ENCODE peak calls at places on chromosome 21, in five cellular contexts. One of them, this sample, is unnamed.

GRCh38 chr21:41898998-41899397 is 19.9 kb upstream of the PRDM15 start:
- DNase-seq in fibroblast of lung: no peak
- DNase-seq in adrenal gland: no peak
- DNase-seq in mammary epithelial cell: no peak
- DNase-seq in colonic mucosa: no peak
- DNase-seq in this sample: no peak

GRCh38 chr21:41217656-41218380 is 49.9 kb downstream of the BACE2 start:
- DNase-seq in fibroblast of lung: peak; percentile 87
- DNase-seq in adrenal gland: no peak
- DNase-seq in mammary epithelial cell: peak; percentile 67
- DNase-seq in colonic mucosa: peak; percentile 79
- DNase-seq in this sample: no peak

GRCh38 chr21:31482460-31482859 is 138.4 kb upstream of the TIAM1 start:
- DNase-seq in fibroblast of lung: no peak
- DNase-seq in adrenal gland: no peak
- DNase-seq in mammary epithelial cell: no peak
- DNase-seq in colonic mucosa: no peak
- DNase-seq in this sample: no peak

GRCh38 chr21:28615276-28615675 is 377.4 kb downstream of the LTN1 start:
- DNase-seq in fibroblast of lung: peak; percentile 91
- DNase-seq in adrenal gland: no peak
- DNase-seq in mammary epithelial cell: no peak
- DNase-seq in colonic mucosa: no peak
- DNase-seq in this sample: no peak

GRCh38 chr21:26032263-26032662 is 138.3 kb downstream of the APP start:
- DNase-seq in fibroblast of lung: peak; percentile 6
- DNase-seq in adrenal gland: no peak
- DNase-seq in mammary epithelial cell: no peak
- DNase-seq in colonic mucosa: no peak
- DNase-seq in this sample: no peak

GRCh38 chr21:29753216-29753615 is 186.6 kb downstream of the GRIK1 start:
- DNase-seq in fibroblast of lung: no peak
- DNase-seq in adrenal gland: no peak
- DNase-seq in mammary epithelial cell: no peak
- DNase-seq in colonic mucosa: no peak
- DNase-seq in this sample: no peak

GRCh38 chr21:15992171-15992570 is 262.4 kb downstream of the USP25 start:
- DNase-seq in fibroblast of lung: peak; percentile 49
- DNase-seq in adrenal gland: no peak
- DNase-seq in mammary epithelial cell: no peak
- DNase-seq in colonic mucosa: no peak
- DNase-seq in this sample: no peak

GRCh38 chr21:15552914-15553491 is 176.8 kb upstream of the USP25 start:
- DNase-seq in fibroblast of lung: peak; percentile 1
- DNase-seq in adrenal gland: no peak
- DNase-seq in mammary epithelial cell: peak; percentile 38
- DNase-seq in colonic mucosa: no peak
- DNase-seq in this sample: no peak

GRCh38 chr21:27796106-27796505 is 829.2 kb upstream of the ADAMTS5 start:
- DNase-seq in fibroblast of lung: peak; percentile 50
- DNase-seq in adrenal gland: no peak
- DNase-seq in mammary epithelial cell: no peak
- DNase-seq in colonic mucosa: no peak
- DNase-seq in this sample: no peak

GRCh38 chr21:32276671-32277070 is 2.2 kb downstream of the MIS18A start:
- DNase-seq in fibroblast of lung: no peak
- DNase-seq in adrenal gland: no peak
- DNase-seq in mammary epithelial cell: no peak
- DNase-seq in colonic mucosa: no peak
- DNase-seq in this sample: no peak

GRCh38 chr21:33021667-33022066 is 4.1 kb upstream of the OLIG2 start:
- DNase-seq in fibroblast of lung: no peak
- DNase-seq in adrenal gland: no peak
- DNase-seq in mammary epithelial cell: no peak
- DNase-seq in colonic mucosa: no peak
- DNase-seq in this sample: no peak

GRCh38 chr21:39843483-39843882 is 23.8 kb upstream of the PCP4 start:
- DNase-seq in fibroblast of lung: no peak
- DNase-seq in adrenal gland: no peak
- DNase-seq in mammary epithelial cell: no peak
- DNase-seq in colonic mucosa: no peak
- DNase-seq in this sample: no peak

GRCh38 chr21:28633803-28634572 is 358.7 kb downstream of the LTN1 start:
- DNase-seq in fibroblast of lung: peak; percentile 93
- DNase-seq in adrenal gland: no peak
- DNase-seq in mammary epithelial cell: peak; percentile 89
- DNase-seq in colonic mucosa: no peak
- DNase-seq in this sample: peak; percentile 58

GRCh38 chr21:15224346-15225086 is 159.7 kb upstream of the NRIP1 start:
- DNase-seq in fibroblast of lung: peak; percentile 94
- DNase-seq in adrenal gland: no peak
- DNase-seq in mammary epithelial cell: peak; percentile 99
- DNase-seq in colonic mucosa: no peak
- DNase-seq in this sample: no peak

GRCh38 chr21:33117268-33117888 is 47.4 kb downstream of the OLIG1 start:
- DNase-seq in fibroblast of lung: no peak
- DNase-seq in adrenal gland: no peak
- DNase-seq in mammary epithelial cell: no peak
- DNase-seq in colonic mucosa: no peak
- DNase-seq in this sample: no peak

GRCh38 chr21:28944296-28944695 is 48.4 kb downstream of the LTN1 start:
- DNase-seq in fibroblast of lung: peak; percentile 27
- DNase-seq in adrenal gland: peak; percentile 18
- DNase-seq in mammary epithelial cell: no peak
- DNase-seq in colonic mucosa: no peak
- DNase-seq in this sample: no peak

GRCh38 chr21:39885119-39885848 is 18.0 kb downstream of the PCP4 start:
- DNase-seq in fibroblast of lung: peak; percentile 21
- DNase-seq in adrenal gland: no peak
- DNase-seq in mammary epithelial cell: no peak
- DNase-seq in colonic mucosa: no peak
- DNase-seq in this sample: no peak

GRCh38 chr21:32198369-32198768 is 80.5 kb downstream of the MIS18A start:
- DNase-seq in fibroblast of lung: no peak
- DNase-seq in adrenal gland: no peak
- DNase-seq in mammary epithelial cell: no peak
- DNase-seq in colonic mucosa: no peak
- DNase-seq in this sample: no peak

GRCh38 chr21:19198801-19199200 is 795.2 kb upstream of the TMPRSS15 start:
- DNase-seq in fibroblast of lung: no peak
- DNase-seq in adrenal gland: no peak
- DNase-seq in mammary epithelial cell: no peak
- DNase-seq in colonic mucosa: no peak
- DNase-seq in this sample: no peak

GRCh38 chr21:16476056-16476850 is 746.5 kb downstream of the USP25 start:
- DNase-seq in fibroblast of lung: peak; percentile 65
- DNase-seq in adrenal gland: no peak
- DNase-seq in mammary epithelial cell: no peak
- DNase-seq in colonic mucosa: no peak
- DNase-seq in this sample: no peak

GRCh38 chr21:35984654-35985366 is 75.5 kb downstream of the SETD4 start:
- DNase-seq in fibroblast of lung: no peak
- DNase-seq in adrenal gland: no peak
- DNase-seq in mammary epithelial cell: no peak
- DNase-seq in colonic mucosa: no peak
- DNase-seq in this sample: no peak

GRCh38 chr21:25518491-25518911 is 88.8 kb downstream of the MRPL39 start:
- DNase-seq in fibroblast of lung: peak; percentile 11
- DNase-seq in adrenal gland: no peak
- DNase-seq in mammary epithelial cell: peak; percentile 5
- DNase-seq in colonic mucosa: no peak
- DNase-seq in this sample: no peak

GRCh38 chr21:25569084-25569483 is 38.2 kb downstream of the MRPL39 start:
- DNase-seq in fibroblast of lung: no peak
- DNase-seq in adrenal gland: no peak
- DNase-seq in mammary epithelial cell: no peak
- DNase-seq in colonic mucosa: no peak
- DNase-seq in this sample: no peak

GRCh38 chr21:16199539-16199938 is 469.8 kb downstream of the USP25 start:
- DNase-seq in fibroblast of lung: no peak
- DNase-seq in adrenal gland: no peak
- DNase-seq in mammary epithelial cell: no peak
- DNase-seq in colonic mucosa: no peak
- DNase-seq in this sample: no peak

GRCh38 chr21:31354122-31354521 is 10.1 kb upstream of the TIAM1 start:
- DNase-seq in fibroblast of lung: no peak
- DNase-seq in adrenal gland: no peak
- DNase-seq in mammary epithelial cell: peak; percentile 82
- DNase-seq in colonic mucosa: no peak
- DNase-seq in this sample: no peak

GRCh38 chr21:27703806-27704205 is 736.9 kb upstream of the ADAMTS5 start:
- DNase-seq in fibroblast of lung: no peak
- DNase-seq in adrenal gland: no peak
- DNase-seq in mammary epithelial cell: no peak
- DNase-seq in colonic mucosa: no peak
- DNase-seq in this sample: no peak

GRCh38 chr21:25906554-25906953 is 171.8 kb downstream of the GABPA start:
- DNase-seq in fibroblast of lung: no peak
- DNase-seq in adrenal gland: no peak
- DNase-seq in mammary epithelial cell: no peak
- DNase-seq in colonic mucosa: no peak
- DNase-seq in this sample: no peak

GRCh38 chr21:23858878-23859277 is 1748.4 kb downstream of the MRPL39 start:
- DNase-seq in fibroblast of lung: no peak
- DNase-seq in adrenal gland: no peak
- DNase-seq in mammary epithelial cell: no peak
- DNase-seq in colonic mucosa: no peak
- DNase-seq in this sample: no peak

GRCh38 chr21:17679002-17679600 is 66.4 kb upstream of the BTG3 start:
- DNase-seq in fibroblast of lung: peak; percentile 65
- DNase-seq in adrenal gland: no peak
- DNase-seq in mammary epithelial cell: peak; percentile 43
- DNase-seq in colonic mucosa: no peak
- DNase-seq in this sample: no peak

GRCh38 chr21:21373969-21374368 is 375.8 kb downstream of the NCAM2 start:
- DNase-seq in fibroblast of lung: no peak
- DNase-seq in adrenal gland: no peak
- DNase-seq in mammary epithelial cell: no peak
- DNase-seq in colonic mucosa: no peak
- DNase-seq in this sample: no peak
- TF ChIP-seq CTCF in fibroblast of lung: peak; percentile 34
- TF ChIP-seq CTCF in adrenal gland: peak; percentile 10
- TF ChIP-seq CTCF in mammary epithelial cell: no peak
- TF ChIP-seq CTCF in colonic mucosa: no peak
- TF ChIP-seq CTCF in this sample: peak; percentile 16

DNA sequence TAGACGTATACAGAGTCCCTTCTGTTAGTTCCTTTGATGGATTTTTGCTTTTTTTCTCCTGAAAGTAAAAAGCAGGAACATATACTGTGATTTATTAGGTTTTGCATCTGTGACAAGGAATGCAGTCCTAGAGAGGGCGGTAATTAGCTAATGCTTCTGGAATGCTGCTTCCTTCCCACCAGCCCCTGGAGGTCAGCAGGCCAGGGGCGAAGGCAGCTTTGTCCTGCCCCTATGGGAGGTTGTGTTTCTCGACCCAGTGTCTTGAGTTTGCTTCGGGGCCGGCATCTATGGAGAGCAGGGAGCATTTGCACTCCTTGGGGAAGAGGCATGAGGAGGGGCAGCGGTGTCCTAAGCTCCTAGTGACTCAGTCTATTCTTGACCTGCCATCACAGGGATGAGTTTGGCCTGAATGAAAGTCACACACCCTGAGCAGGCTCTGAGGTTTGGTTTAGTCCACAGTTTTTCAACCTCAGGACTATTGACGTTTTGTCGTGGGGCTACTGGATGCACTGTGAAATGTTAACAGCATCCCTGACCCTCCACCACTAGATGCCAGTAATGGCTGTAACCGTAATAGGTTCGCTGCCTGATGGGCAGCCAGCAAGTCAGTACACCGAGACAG is 85.0 kb upstream of the KCNJ15 start:
- DNase-seq in fibroblast of lung: peak; percentile 75
- DNase-seq in adrenal gland: peak; percentile 25
- DNase-seq in mammary epithelial cell: no peak
- DNase-seq in colonic mucosa: no peak
- DNase-seq in this sample: no peak
- H3K4me1 ChIP-seq in fibroblast of lung: peaks cover 19% of the 10 kb centered on the region
- H3K4me1 ChIP-seq in adrenal gland: peaks cover 16% of the 10 kb centered on the region
- H3K4me1 ChIP-seq in mammary epithelial cell: peaks cover 9% of the 10 kb centered on the region
- H3K4me1 ChIP-seq in colonic mucosa: no peaks in the 10 kb centered on the region
- H3K4me1 ChIP-seq in this sample: no peaks in the 10 kb centered on the region

GRCh38 chr21:42921912-42922311 is 3.5 kb downstream of the ERVH48-1 start:
- DNase-seq in fibroblast of lung: no peak
- DNase-seq in adrenal gland: no peak
- DNase-seq in mammary epithelial cell: no peak
- DNase-seq in colonic mucosa: no peak
- DNase-seq in this sample: no peak

GRCh38 chr21:42925114-42925907 is at the start of gene ERVH48-1:
- DNase-seq in fibroblast of lung: no peak
- DNase-seq in adrenal gland: no peak
- DNase-seq in mammary epithelial cell: no peak
- DNase-seq in colonic mucosa: no peak
- DNase-seq in this sample: no peak

GRCh38 chr21:42924433-42924751 is 1.0 kb downstream of the ERVH48-1 start:
- DNase-seq in fibroblast of lung: no peak
- DNase-seq in adrenal gland: no peak
- DNase-seq in mammary epithelial cell: no peak
- DNase-seq in colonic mucosa: no peak
- DNase-seq in this sample: no peak

GRCh38 chr21:42922918-42923317 is 2.5 kb downstream of the ERVH48-1 start:
- DNase-seq in fibroblast of lung: no peak
- DNase-seq in adrenal gland: no peak
- DNase-seq in mammary epithelial cell: no peak
- DNase-seq in colonic mucosa: no peak
- DNase-seq in this sample: no peak

DNA sequence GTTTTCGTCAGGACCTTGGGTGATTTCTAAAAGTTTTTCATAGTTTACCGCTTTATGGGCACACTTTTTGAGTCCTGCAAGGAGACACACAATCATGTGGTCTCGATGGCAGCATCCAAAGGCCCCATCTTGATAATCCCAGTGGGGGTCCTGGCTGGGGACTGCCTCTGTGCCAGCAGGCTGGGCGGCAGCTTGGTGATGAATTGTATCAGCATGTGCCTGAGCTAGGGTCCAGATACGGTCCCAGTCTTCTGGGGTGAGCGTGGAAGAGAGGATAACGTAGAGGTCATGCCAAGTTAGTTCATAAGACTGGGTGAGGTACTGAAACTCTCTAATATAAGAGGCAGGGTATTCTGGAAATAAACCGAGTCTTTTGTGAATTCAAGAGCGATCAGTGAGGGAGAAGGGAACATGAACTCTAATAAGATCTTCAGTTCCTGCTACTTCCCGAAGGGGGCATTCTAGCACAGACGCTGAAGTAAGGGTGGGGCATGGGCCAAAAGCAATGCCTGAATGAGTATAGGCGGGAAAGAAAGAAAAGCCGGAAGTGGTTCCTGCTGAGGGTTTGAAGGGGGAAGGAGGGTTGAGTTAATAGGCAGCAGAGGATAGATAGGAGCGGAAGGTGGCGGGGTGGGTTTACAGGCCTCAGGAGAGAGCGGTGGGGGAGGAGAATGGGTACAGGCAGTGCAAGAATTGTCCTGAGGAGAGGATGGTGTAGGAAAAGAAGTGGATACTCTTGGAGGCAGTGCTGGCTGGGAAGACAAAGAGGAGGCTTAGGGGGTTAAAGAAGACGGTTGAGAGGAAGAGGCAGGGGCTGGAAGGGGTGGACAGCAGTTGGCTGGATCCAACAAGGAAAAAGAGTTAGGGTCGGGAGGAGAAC is 1.6 kb downstream of the ERVH48-1 start:
- DNase-seq in fibroblast of lung: peak; percentile 83
- DNase-seq in adrenal gland: peak; percentile 78
- DNase-seq in mammary epithelial cell: peak; percentile 78
- DNase-seq in colonic mucosa: peak; percentile 87
- DNase-seq in this sample: no peak
- H3K4me3 ChIP-seq in fibroblast of lung: no peak overlapping the region
- H3K4me3 ChIP-seq in adrenal gland: no peak overlapping the region
- H3K4me3 ChIP-seq in mammary epithelial cell: no peak overlapping the region
- H3K4me3 ChIP-seq in colonic mucosa: no peak overlapping the region
- H3K4me3 ChIP-seq in this sample: no peak overlapping the region

GRCh38 chr21:34706337-34706736 is 37.5 kb downstream of the CLIC6 start:
- DNase-seq in fibroblast of lung: no peak
- DNase-seq in adrenal gland: no peak
- DNase-seq in mammary epithelial cell: no peak
- DNase-seq in colonic mucosa: no peak
- DNase-seq in this sample: peak; percentile 7
- TF ChIP-seq CTCF in fibroblast of lung: no peak
- TF ChIP-seq CTCF in adrenal gland: no peak
- TF ChIP-seq CTCF in mammary epithelial cell: no peak
- TF ChIP-seq CTCF in colonic mucosa: no peak
- TF ChIP-seq CTCF in this sample: no peak